ENCODE peak calls at places on chromosome 6, in nine cellular contexts. P, E, U, B, J, M, Z, F and N are unnamed samples. For H3K4me1, the result is how much of the 10 kb centered on the place peaks cover.

GRCh38 chr6:152816055-152816454 is 65.5 kb downstream of the VIP start:
- DNase-seq in Z (no peak), B (no peak), P (no peak), J (no peak), U (no peak), E (no peak), M (no peak), F (no peak), N (no peak)

GRCh38 chr6:56041591-56041990 is 166.2 kb upstream of the BMP5 start:
- DNase-seq in E (no peak), F (no peak), J (no peak), B (no peak), M (no peak), Z (no peak), P (no peak), U (no peak), N (no peak)

GRCh38 chr6:147207351-147207750 is 3.1 kb downstream of the STXBP5 start:
- DNase-seq in Z (no peak), B (no peak), P (no peak), F (no peak), E (no peak), M (no peak), J (no peak), U (no peak), N (no peak)

GRCh38 chr6:116304538-116305097 is 24.9 kb upstream of the TSPYL1 start:
- DNase-seq in F (no peak), B (no peak), Z (no peak), M (no peak), U (no peak), E (no peak), P (no peak), J (no peak), N (no peak)

GRCh38 chr6:10190042-10190441 is 224.8 kb downstream of the TFAP2A start:
- DNase-seq in E (no peak), Z (no peak), J (peak), M (no peak), P (no peak), F (no peak), U (no peak), B (no peak), N (no peak)

GRCh38 chr6:139290787-139291294 is 957 bp downstream of the TXLNB start:
- DNase-seq in B (no peak), M (peak), P (peak), J (no peak), U (peak), Z (no peak), F (peak), E (peak), N (no peak)

GRCh38 chr6:155085582-155086253 is 90.6 kb downstream of the TIAM2 start:
- DNase-seq in M (no peak), J (no peak), U (no peak), B (no peak), Z (peak), F (no peak), P (no peak), E (no peak), N (no peak)

GRCh38 chr6:143569035-143569434 is 57.5 kb upstream of the FUCA2 start:
- DNase-seq in M (no peak), Z (no peak), J (no peak), U (no peak), P (no peak), F (peak), E (no peak), B (no peak), N (no peak)

GRCh38 chr6:19327684-19328083 is 509.5 kb upstream of the ID4 start:
- DNase-seq in E (no peak), J (peak), M (peak), U (no peak), B (no peak), P (no peak), F (no peak), Z (no peak), N (no peak)

GRCh38 chr6:39923394-39923793 is 10.9 kb downstream of the MOCS1 start:
- DNase-seq in F (peak), M (no peak), Z (no peak), P (no peak), J (no peak), E (peak), U (no peak), B (peak), N (peak)

GRCh38 chr6:435442-436307 is 44.1 kb downstream of the IRF4 start:
- DNase-seq in E (no peak), M (no peak), J (no peak), Z (no peak), U (no peak), P (no peak), F (no peak), B (no peak), N (no peak)

GRCh38 chr6:155171747-155172191 is 92.0 kb upstream of the CLDN20 start:
- DNase-seq in E (no peak), F (no peak), J (peak), U (no peak), Z (peak), M (no peak), B (no peak), P (no peak), N (no peak)

GRCh38 chr6:56549014-56549413 is 93.7 kb downstream of the DST start:
- DNase-seq in E (no peak), B (no peak), J (peak), F (no peak), M (no peak), Z (no peak), P (no peak), U (peak), N (no peak)

GRCh38 chr6:26020983-26021349 is 58.4 kb downstream of the TRIM38 start:
- DNase-seq in P (peak), M (peak), F (peak), E (peak), J (no peak), Z (peak), U (peak), B (peak), N (peak)

GRCh38 chr6:44226368-44227137 is 3.2 kb downstream of the SLC29A1 start:
- DNase-seq in P (no peak), Z (peak), U (no peak), J (no peak), F (peak), M (no peak), E (peak), B (no peak), N (no peak)

GRCh38 chr6:24148154-24148570 is 22.1 kb downstream of the NRSN1 start:
- DNase-seq in E (no peak), Z (no peak), J (no peak), B (no peak), F (no peak), P (no peak), M (no peak), U (no peak), N (no peak)

GRCh38 chr6:16688984-16689636 is 72.2 kb downstream of the ATXN1 start:
- DNase-seq in F (no peak), Z (no peak), J (no peak), B (no peak), M (no peak), E (no peak), U (no peak), P (no peak), N (no peak)

GRCh38 chr6:131998255-131998982 is 47.2 kb upstream of the CCN2 start:
- DNase-seq in U (no peak), M (peak), J (peak), F (peak), E (no peak), Z (no peak), P (no peak), B (no peak), N (no peak)

GRCh38 chr6:399785-400517 is 8.4 kb downstream of the IRF4 start:
- DNase-seq in F (no peak), Z (no peak), B (no peak), M (no peak), E (no peak), U (no peak), P (no peak), J (no peak), N (no peak)

GRCh38 chr6:140879861-140880260 is 1252.9 kb upstream of the GJE1 start:
- DNase-seq in M (no peak), F (no peak), Z (no peak), E (no peak), U (no peak), P (no peak), J (no peak), B (no peak), N (no peak)

GRCh38 chr6:150744522-150745260 is 120.8 kb upstream of the MTHFD1L start:
- DNase-seq in B (no peak), U (no peak), P (no peak), F (no peak), M (no peak), J (no peak), E (no peak), Z (no peak), N (no peak)

GRCh38 chr6:140602431-140602836 is 1228.0 kb upstream of the CITED2 start:
- DNase-seq in M (no peak), P (no peak), F (no peak), U (no peak), J (no peak), E (no peak), B (no peak), Z (no peak), N (no peak)

GRCh38 chr6:169894377-169894960 is 143.0 kb downstream of the ERMARD start:
- DNase-seq in E (no peak), J (no peak), M (no peak), F (no peak), Z (no peak), B (no peak), P (no peak), U (no peak), N (no peak)

GRCh38 chr6:91173651-91174050 is 586.8 kb upstream of the MAP3K7 start:
- DNase-seq in P (no peak), M (no peak), E (no peak), Z (no peak), B (no peak), U (no peak), F (no peak), J (peak), N (no peak)

GRCh38 chr6:75326557-75327258 is 42.1 kb upstream of the TMEM30A start:
- DNase-seq in F (no peak), E (no peak), J (no peak), B (no peak), M (no peak), P (no peak), U (no peak), Z (no peak), N (no peak)

GRCh38 chr6:88376197-88376596 is 210.1 kb upstream of the CNR1 start:
- DNase-seq in E (no peak), U (no peak), Z (no peak), M (no peak), B (no peak), P (no peak), F (no peak), J (no peak), N (no peak)

GRCh38 chr6:87115402-87116135 is 20.7 kb upstream of the CGA start:
- DNase-seq in B (no peak), J (no peak), U (no peak), M (no peak), Z (no peak), P (no peak), E (no peak), F (no peak), N (no peak)

GRCh38 chr6:71012871-71013456 is 56.1 kb upstream of the B3GAT2 start:
- DNase-seq in J (peak), Z (peak), U (peak), M (no peak), F (peak), E (no peak), P (no peak), B (no peak), N (no peak)

GRCh38 chr6:167140589-167141474 is 16.9 kb downstream of the GPR31 start:
- DNase-seq in Z (no peak), B (no peak), F (no peak), J (no peak), U (no peak), P (no peak), E (no peak), M (no peak), N (no peak)

GRCh38 chr6:162379762-162380409 is 347.7 kb downstream of the PRKN start:
- DNase-seq in M (no peak), P (no peak), U (no peak), E (no peak), J (no peak), B (no peak), F (no peak), Z (no peak), N (no peak)

GRCh38 chr6:149461670-149462069 is 23.1 kb downstream of the ZC3H12D start:
- DNase-seq in E (no peak), F (no peak), M (no peak), J (no peak), P (no peak), Z (no peak), U (no peak), B (no peak), N (no peak)

GRCh38 chr6:30327232-30327746 is 562 bp downstream of the TRIM39 start:
- DNase-seq in F (no peak), M (no peak), U (no peak), P (no peak), B (no peak), J (no peak), Z (no peak), E (no peak), N (no peak)

GRCh38 chr6:139474145-139475108 is 100.0 kb upstream of the CITED2 start:
- DNase-seq in U (no peak), B (no peak), P (peak), M (no peak), J (peak), F (no peak), E (no peak), Z (peak), N (no peak)

GRCh38 chr6:70379473-70380013 is 33.8 kb upstream of the FAM135A start:
- DNase-seq in J (no peak), M (no peak), P (no peak), U (no peak), B (no peak), E (no peak), F (no peak), Z (no peak), N (no peak)

GRCh38 chr6:5439749-5440148 is 178.4 kb downstream of the FARS2 start:
- DNase-seq in M (no peak), J (no peak), B (no peak), U (no peak), F (no peak), P (no peak), Z (no peak), E (no peak), N (no peak)

GRCh38 chr6:143811492-143812157 is 31.5 kb upstream of the LTV1 start:
- DNase-seq in U (no peak), F (no peak), J (no peak), B (no peak), E (no peak), M (no peak), P (no peak), Z (no peak), N (no peak)

GRCh38 chr6:169240125-169240524 is 13.5 kb downstream of the THBS2 start:
- DNase-seq in E (no peak), F (no peak), M (no peak), P (no peak), U (no peak), Z (no peak), B (no peak), J (no peak), N (no peak)

GRCh38 chr6:13814176-13814937 is at the start of gene MCUR1:
- DNase-seq in U (peak), P (peak), Z (peak), M (peak), F (peak), J (peak), B (peak), E (peak), N (peak)

GRCh38 chr6:13813011-13813410 is 1.3 kb downstream of the MCUR1 start:
- DNase-seq in P (no peak), U (no peak), B (no peak), F (no peak), E (no peak), M (no peak), J (no peak), Z (no peak), N (no peak)

GRCh38 chr6:13812359-13812642 is 2.1 kb downstream of the MCUR1 start:
- DNase-seq in P (no peak), M (no peak), B (no peak), U (no peak), E (no peak), F (no peak), Z (no peak), J (no peak), N (no peak)

GRCh38 chr6:13814938-13815575 is 700 bp upstream of the MCUR1 start:
- DNase-seq in M (no peak), E (no peak), U (peak), F (no peak), Z (no peak), B (no peak), J (no peak), P (no peak), N (no peak)

DNA sequence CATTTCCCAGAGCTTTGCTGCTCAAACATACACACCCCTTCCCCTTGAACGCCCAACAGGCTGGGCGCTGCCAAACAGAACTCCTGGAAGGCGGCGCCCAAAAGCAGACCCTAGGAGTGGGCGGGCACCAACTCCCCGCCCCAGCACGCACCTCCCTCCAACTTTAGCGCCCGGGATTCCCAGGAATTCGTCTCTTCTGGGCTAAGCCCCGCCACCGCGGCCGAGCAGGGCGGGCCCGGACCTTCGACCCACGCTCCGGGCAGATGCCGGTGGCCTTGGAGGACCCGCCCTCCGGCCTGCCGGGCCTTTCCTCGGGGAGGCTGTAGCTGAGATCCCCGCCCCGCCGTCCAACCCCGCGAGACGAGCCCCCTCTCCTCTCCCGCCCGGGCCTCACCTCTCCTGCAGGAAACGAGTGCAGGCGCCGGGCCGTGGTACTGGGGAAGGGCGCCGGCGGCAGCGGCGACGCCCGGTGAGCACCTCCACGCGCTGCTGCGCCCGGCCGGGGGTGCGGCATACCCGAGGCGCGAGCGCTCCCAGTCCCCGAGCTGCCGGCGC is 659 bp downstream of the MCUR1 start:
- DNase-seq in J (peak), U (no peak), F (peak), Z (peak), B (peak), E (peak), P (peak), M (peak), N (peak)
- H3K27ac ChIP-seq in J (peak), U (peak), F (peak), Z (peak), B (peak), E (peak), P (peak), M (peak), N (peak)

DNA sequence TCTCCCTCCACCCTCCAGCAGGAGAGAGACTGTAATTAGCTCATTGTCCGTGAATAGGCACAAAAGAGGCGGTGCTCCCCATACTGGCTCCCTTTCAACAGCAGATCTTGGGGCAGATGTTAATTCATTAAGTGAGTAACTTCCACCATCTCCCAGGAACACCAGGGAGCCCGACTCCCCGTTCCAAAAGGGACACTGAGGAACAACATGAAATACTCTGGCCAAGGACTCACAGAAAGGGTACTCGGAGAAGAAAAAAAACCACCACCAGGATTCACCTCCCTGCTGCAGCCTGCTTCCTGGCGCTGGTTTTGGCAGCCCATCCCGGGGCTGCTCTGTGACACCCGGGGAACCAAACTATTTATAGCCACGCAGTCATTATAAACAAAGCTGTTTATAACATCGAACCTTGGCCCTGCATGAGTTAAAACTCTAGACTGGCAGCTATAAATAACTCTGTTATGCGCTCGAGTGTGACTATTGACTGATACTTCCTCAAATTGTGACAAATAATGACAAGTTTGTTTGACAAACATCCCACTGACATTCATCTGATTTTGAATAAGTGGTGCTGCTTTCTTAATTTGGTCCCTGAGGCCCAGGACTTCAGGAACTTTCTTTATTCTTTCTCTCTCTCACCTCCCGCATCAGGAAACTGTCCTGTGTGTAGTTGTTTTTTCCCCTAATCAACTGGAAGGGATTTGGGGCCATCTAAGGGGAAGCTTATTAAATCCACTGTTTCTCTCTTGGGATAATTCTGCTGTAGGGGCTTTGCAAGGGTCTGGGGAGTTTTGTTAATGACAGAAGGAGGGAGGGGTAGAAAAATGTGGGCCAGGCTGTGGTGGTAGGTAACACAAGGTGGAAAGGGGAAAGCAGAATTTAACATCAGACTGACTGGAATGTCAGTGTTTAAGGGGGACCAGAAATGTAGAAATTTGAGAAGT is 521.6 kb downstream of the CD83 start:
- DNase-seq in P (peak), J (peak), Z (peak), M (peak), U (no peak), E (peak), B (no peak), F (peak), N (no peak)
- H3K4me3 ChIP-seq in P (no peak), J (peak), Z (no peak), M (no peak), U (no peak), E (peak), B (no peak), F (peak), N (no peak)

DNA sequence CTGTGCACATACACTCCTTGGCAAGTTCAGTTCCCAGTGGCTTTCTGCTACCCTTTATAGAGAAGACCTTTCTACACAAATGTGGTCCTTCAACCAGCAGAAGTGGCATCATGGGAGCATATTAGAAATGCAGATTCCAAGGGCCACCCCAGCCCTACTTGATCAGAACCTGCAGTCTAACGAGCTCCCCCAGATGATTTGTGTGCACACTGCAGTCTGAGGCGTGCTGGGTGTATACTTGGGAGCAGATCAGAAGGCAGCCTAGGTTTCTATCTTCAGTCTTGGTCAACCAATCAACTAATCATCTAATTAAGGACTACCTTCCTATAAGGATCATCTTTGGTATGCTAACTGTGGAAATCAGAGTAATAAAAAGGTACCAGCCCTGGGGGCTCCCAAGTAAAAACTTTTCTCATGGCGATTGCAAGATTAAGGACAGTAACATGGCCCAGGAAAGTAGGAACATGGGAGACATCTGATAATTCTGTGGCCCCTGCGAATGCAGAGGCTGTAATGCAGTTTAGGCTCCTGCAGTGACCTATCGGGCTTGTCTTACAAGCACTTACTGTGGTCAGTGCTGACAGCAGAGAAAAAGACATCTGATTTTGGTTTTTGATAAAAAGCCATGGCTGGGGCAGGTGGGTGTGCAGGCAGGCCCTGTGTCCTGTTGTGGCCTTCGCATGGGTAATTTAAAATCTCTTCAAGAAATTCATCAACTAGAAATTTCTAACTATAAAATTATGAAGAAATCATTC is 19.5 kb upstream of the CCN6 start:
- DNase-seq in U (no peak), P (no peak), Z (no peak), M (no peak), F (no peak), E (no peak), J (no peak), B (no peak), N (no peak)
- H3K4me1 ChIP-seq in U (under half), P (under half), Z (under half), M (under half), F (under half), E (under half), J (under half), B (under half), N (under half)

DNA sequence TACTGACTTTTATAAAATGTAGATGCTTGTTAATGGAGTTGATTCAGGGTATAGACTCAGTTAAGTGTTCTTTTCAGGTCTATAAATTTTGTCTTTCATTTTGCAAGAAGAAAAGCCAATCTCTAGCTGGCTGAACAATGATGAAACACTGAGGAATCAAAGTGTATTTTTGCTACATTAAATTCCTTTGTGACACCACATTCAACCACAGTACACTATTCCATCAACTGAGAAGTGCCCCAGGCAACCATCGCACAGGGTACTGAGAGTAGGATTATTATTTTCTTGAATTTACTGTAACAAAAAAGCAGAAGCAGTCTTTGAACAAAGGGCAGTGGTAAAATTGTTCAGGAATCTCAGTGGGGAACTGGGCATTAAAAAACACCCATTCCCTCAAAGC is 83.6 kb downstream of the PREP start:
- DNase-seq in J (no peak), U (no peak), Z (no peak), B (no peak), M (no peak), P (no peak), E (no peak), F (no peak), N (no peak)
- H3K27ac ChIP-seq in J (no peak), U (no peak), Z (no peak), B (no peak), M (no peak), P (no peak), E (peak), F (no peak), N (no peak)